ENCODE peak calls at places on chromosomes 3 and 15, in four cellular contexts. K is mucosa of descending colon, L is AG08396, Y is substantia nigra. B is an unnamed sample.

GRCh38 chr3:138089091-138089490 is 26.3 kb downstream of the DZIP1L start:
- DNase-seq in L (no peak), Y (no peak), K (no peak), B (no peak)

GRCh38 chr15:40857601-40858351 is 13.9 kb downstream of the SPINT1 start:
- DNase-seq in K (peak), Y (peak), L (peak), B (peak)

GRCh38 chr15:89781891-89782618 is 5.9 kb downstream of the MESP2 start:
- DNase-seq in K (peak), Y (no peak), L (peak), B (no peak)

GRCh38 chr3:149195221-149195620 is 26.4 kb downstream of the CP start:
- DNase-seq in L (no peak), Y (no peak), K (no peak), B (no peak)

GRCh38 chr3:32973982-32974381 is 22.5 kb downstream of the CCR4 start:
- DNase-seq in Y (no peak), K (no peak), L (peak), B (no peak)

GRCh38 chr3:10226293-10226692 is 22.0 kb upstream of the TATDN2 start:
- DNase-seq in Y (no peak), K (no peak), L (no peak), B (no peak)

GRCh38 chr15:67105065-67105951 is 39.9 kb downstream of the SMAD3 start:
- DNase-seq in L (peak), K (no peak), Y (no peak), B (no peak)

GRCh38 chr15:26378304-26378703 is 394.6 kb downstream of the GABRB3 start:
- DNase-seq in Y (no peak), L (no peak), K (no peak), B (no peak)

GRCh38 chr15:79193157-79193948 is 89.2 kb upstream of the ANKRD34C start:
- DNase-seq in L (no peak), K (no peak), Y (no peak), B (no peak)

GRCh38 chr3:43434431-43434830 is 148.1 kb downstream of the SNRK start:
- DNase-seq in Y (no peak), K (no peak), L (no peak), B (no peak)

GRCh38 chr15:63811942-63812341 is 21.8 kb downstream of the HERC1 start:
- DNase-seq in K (no peak), L (no peak), Y (no peak), B (no peak)

GRCh38 chr15:83747050-83747717 is 93.3 kb downstream of the ADAMTSL3 start:
- DNase-seq in Y (peak), L (peak), K (no peak), B (no peak)

GRCh38 chr3:173465112-173465511 is 67.6 kb downstream of the NLGN1 start:
- DNase-seq in L (no peak), Y (no peak), K (no peak), B (no peak)

GRCh38 chr3:7536510-7536909 is 675.6 kb downstream of the GRM7 start:
- DNase-seq in L (no peak), K (no peak), Y (no peak), B (no peak)

GRCh38 chr3:14324224-14324944 is 78.0 kb upstream of the SLC6A6 start:
- DNase-seq in Y (no peak), K (no peak), L (peak), B (no peak)

GRCh38 chr3:64107154-64107553 is 83.9 kb upstream of the PSMD6 start:
- DNase-seq in K (no peak), Y (no peak), L (no peak), B (no peak)

GRCh38 chr3:45659661-45660566 is 29.3 kb upstream of the SACM1L start:
- DNase-seq in Y (peak), L (peak), K (peak), B (peak)

GRCh38 chr3:183774631-183775030 is 50.7 kb downstream of the MAP6D1 start:
- DNase-seq in Y (no peak), L (peak), K (no peak), B (no peak)